ENCODE peak calls at places on chromosomes 11 and 22, in ten cellular contexts. One of them, this sample, is unnamed.

GRCh38 chr11:4495487-4495886 is 13.0 kb downstream of the OR52K1 start:
- DNase-seq in right cardiac atrium: no peak
- DNase-seq in stimulated activated naive CD4-positive, alpha-beta T cell: no peak
- DNase-seq in omental fat pad: no peak
- DNase-seq in foreskin fibroblast: peak; percentile 5
- DNase-seq in stimulated activated CD4-positive, alpha-beta T cell treated with anti-CD3 and anti-CD28 coated beads, Interleukin-4, amount 100 ng/mL, for 48 hours: no peak
- DNase-seq in PC-3: no peak
- DNase-seq in GM23248: peak; percentile 7
- DNase-seq in CD8-positive, alpha-beta T cell: no peak
- DNase-seq in choroid plexus epithelial cell: no peak
- DNase-seq in this sample: no peak

GRCh38 chr22:42343136-42343484 is 72.7 kb upstream of the TCF20 start:
- DNase-seq in right cardiac atrium: no peak
- DNase-seq in PC-3: no peak
- DNase-seq in choroid plexus epithelial cell: no peak
- DNase-seq in GM23248: no peak
- DNase-seq in omental fat pad: no peak
- DNase-seq in stimulated activated naive CD4-positive, alpha-beta T cell: no peak
- DNase-seq in stimulated activated CD4-positive, alpha-beta T cell treated with anti-CD3 and anti-CD28 coated beads, Interleukin-4, amount 100 ng/mL, for 48 hours: no peak
- DNase-seq in CD8-positive, alpha-beta T cell: no peak
- DNase-seq in foreskin fibroblast: no peak
- DNase-seq in this sample: no peak

GRCh38 chr11:1382429-1382828 is 7.3 kb upstream of the BRSK2 start:
- DNase-seq in omental fat pad: no peak
- DNase-seq in foreskin fibroblast: no peak
- DNase-seq in PC-3: no peak
- DNase-seq in stimulated activated naive CD4-positive, alpha-beta T cell: no peak
- DNase-seq in right cardiac atrium: peak; percentile 67
- DNase-seq in CD8-positive, alpha-beta T cell: no peak
- DNase-seq in GM23248: no peak
- DNase-seq in choroid plexus epithelial cell: no peak
- DNase-seq in stimulated activated CD4-positive, alpha-beta T cell treated with anti-CD3 and anti-CD28 coated beads, Interleukin-4, amount 100 ng/mL, for 48 hours: no peak
- DNase-seq in this sample: no peak

GRCh38 chr11:103537904-103538502 is 428.8 kb downstream of the DYNC2H1 start:
- DNase-seq in stimulated activated naive CD4-positive, alpha-beta T cell: no peak
- DNase-seq in PC-3: peak; percentile 80
- DNase-seq in choroid plexus epithelial cell: peak; percentile 79
- DNase-seq in omental fat pad: no peak
- DNase-seq in right cardiac atrium: no peak
- DNase-seq in stimulated activated CD4-positive, alpha-beta T cell treated with anti-CD3 and anti-CD28 coated beads, Interleukin-4, amount 100 ng/mL, for 48 hours: no peak
- DNase-seq in foreskin fibroblast: peak; percentile 78
- DNase-seq in GM23248: peak; percentile 65
- DNase-seq in CD8-positive, alpha-beta T cell: no peak
- DNase-seq in this sample: no peak

GRCh38 chr11:830295-831131 is 2.2 kb upstream of the CD151 start:
- DNase-seq in choroid plexus epithelial cell: peak; percentile 78
- DNase-seq in omental fat pad: no peak
- DNase-seq in foreskin fibroblast: peak; percentile 88
- DNase-seq in stimulated activated naive CD4-positive, alpha-beta T cell: no peak
- DNase-seq in CD8-positive, alpha-beta T cell: peak; percentile 49
- DNase-seq in right cardiac atrium: peak; percentile 92
- DNase-seq in GM23248: peak; percentile 85
- DNase-seq in stimulated activated CD4-positive, alpha-beta T cell treated with anti-CD3 and anti-CD28 coated beads, Interleukin-4, amount 100 ng/mL, for 48 hours: peak; percentile 42
- DNase-seq in PC-3: no peak
- DNase-seq in this sample: no peak

GRCh38 chr11:111540114-111540920 is at the start of gene LAYN:
- DNase-seq in CD8-positive, alpha-beta T cell: peak; percentile 27
- DNase-seq in stimulated activated naive CD4-positive, alpha-beta T cell: no peak
- DNase-seq in choroid plexus epithelial cell: no peak
- DNase-seq in stimulated activated CD4-positive, alpha-beta T cell treated with anti-CD3 and anti-CD28 coated beads, Interleukin-4, amount 100 ng/mL, for 48 hours: no peak
- DNase-seq in PC-3: no peak
- DNase-seq in GM23248: peak; percentile 89
- DNase-seq in omental fat pad: no peak
- DNase-seq in right cardiac atrium: peak; percentile 83
- DNase-seq in foreskin fibroblast: peak; percentile 88
- DNase-seq in this sample: no peak

GRCh38 chr11:33701831-33702230 is 1.2 kb upstream of the C11orf91 start:
- DNase-seq in PC-3: peak; percentile 86
- DNase-seq in stimulated activated CD4-positive, alpha-beta T cell treated with anti-CD3 and anti-CD28 coated beads, Interleukin-4, amount 100 ng/mL, for 48 hours: no peak
- DNase-seq in omental fat pad: no peak
- DNase-seq in GM23248: peak; percentile 93
- DNase-seq in right cardiac atrium: no peak
- DNase-seq in CD8-positive, alpha-beta T cell: no peak
- DNase-seq in foreskin fibroblast: peak; percentile 88
- DNase-seq in choroid plexus epithelial cell: peak; percentile 84
- DNase-seq in stimulated activated naive CD4-positive, alpha-beta T cell: no peak
- DNase-seq in this sample: no peak

GRCh38 chr11:122578168-122578825 is 77.2 kb upstream of the UBASH3B start:
- DNase-seq in foreskin fibroblast: peak; percentile 17
- DNase-seq in CD8-positive, alpha-beta T cell: no peak
- DNase-seq in omental fat pad: no peak
- DNase-seq in choroid plexus epithelial cell: peak; percentile 22
- DNase-seq in stimulated activated naive CD4-positive, alpha-beta T cell: no peak
- DNase-seq in stimulated activated CD4-positive, alpha-beta T cell treated with anti-CD3 and anti-CD28 coated beads, Interleukin-4, amount 100 ng/mL, for 48 hours: no peak
- DNase-seq in GM23248: peak; percentile 30
- DNase-seq in right cardiac atrium: no peak
- DNase-seq in PC-3: peak; percentile 25
- DNase-seq in this sample: no peak

GRCh38 chr11:133011604-133012003 is 520.7 kb downstream of the OPCML start:
- DNase-seq in GM23248: no peak
- DNase-seq in CD8-positive, alpha-beta T cell: no peak
- DNase-seq in right cardiac atrium: no peak
- DNase-seq in stimulated activated naive CD4-positive, alpha-beta T cell: no peak
- DNase-seq in foreskin fibroblast: no peak
- DNase-seq in choroid plexus epithelial cell: no peak
- DNase-seq in PC-3: no peak
- DNase-seq in stimulated activated CD4-positive, alpha-beta T cell treated with anti-CD3 and anti-CD28 coated beads, Interleukin-4, amount 100 ng/mL, for 48 hours: no peak
- DNase-seq in omental fat pad: no peak
- DNase-seq in this sample: no peak

GRCh38 chr11:20564811-20565210 is 34.6 kb upstream of the SLC6A5 start:
- DNase-seq in GM23248: no peak
- DNase-seq in stimulated activated naive CD4-positive, alpha-beta T cell: no peak
- DNase-seq in PC-3: no peak
- DNase-seq in CD8-positive, alpha-beta T cell: no peak
- DNase-seq in omental fat pad: no peak
- DNase-seq in stimulated activated CD4-positive, alpha-beta T cell treated with anti-CD3 and anti-CD28 coated beads, Interleukin-4, amount 100 ng/mL, for 48 hours: no peak
- DNase-seq in foreskin fibroblast: no peak
- DNase-seq in choroid plexus epithelial cell: no peak
- DNase-seq in right cardiac atrium: no peak
- DNase-seq in this sample: no peak

GRCh38 chr11:18696638-18697225 is 1.8 kb upstream of the TMEM86A start:
- DNase-seq in CD8-positive, alpha-beta T cell: no peak
- DNase-seq in PC-3: peak; percentile 22
- DNase-seq in foreskin fibroblast: peak; percentile 57
- DNase-seq in stimulated activated CD4-positive, alpha-beta T cell treated with anti-CD3 and anti-CD28 coated beads, Interleukin-4, amount 100 ng/mL, for 48 hours: no peak
- DNase-seq in stimulated activated naive CD4-positive, alpha-beta T cell: no peak
- DNase-seq in omental fat pad: no peak
- DNase-seq in GM23248: peak; percentile 63
- DNase-seq in right cardiac atrium: no peak
- DNase-seq in choroid plexus epithelial cell: peak; percentile 54
- DNase-seq in this sample: no peak

GRCh38 chr22:48743601-48744282 is 1083.9 kb downstream of the BRD1 start:
- DNase-seq in choroid plexus epithelial cell: no peak
- DNase-seq in GM23248: no peak
- DNase-seq in PC-3: no peak
- DNase-seq in stimulated activated naive CD4-positive, alpha-beta T cell: no peak
- DNase-seq in stimulated activated CD4-positive, alpha-beta T cell treated with anti-CD3 and anti-CD28 coated beads, Interleukin-4, amount 100 ng/mL, for 48 hours: no peak
- DNase-seq in right cardiac atrium: no peak
- DNase-seq in omental fat pad: no peak
- DNase-seq in foreskin fibroblast: no peak
- DNase-seq in CD8-positive, alpha-beta T cell: no peak
- DNase-seq in this sample: no peak

GRCh38 chr22:40434101-40434500 is 63.7 kb downstream of the SGSM3 start:
- DNase-seq in GM23248: peak; percentile 57
- DNase-seq in stimulated activated CD4-positive, alpha-beta T cell treated with anti-CD3 and anti-CD28 coated beads, Interleukin-4, amount 100 ng/mL, for 48 hours: no peak
- DNase-seq in stimulated activated naive CD4-positive, alpha-beta T cell: no peak
- DNase-seq in foreskin fibroblast: no peak
- DNase-seq in CD8-positive, alpha-beta T cell: no peak
- DNase-seq in right cardiac atrium: no peak
- DNase-seq in PC-3: no peak
- DNase-seq in choroid plexus epithelial cell: peak; percentile 27
- DNase-seq in omental fat pad: no peak
- DNase-seq in this sample: no peak

GRCh38 chr11:15816270-15816871 is 540.0 kb downstream of the SOX6 start:
- DNase-seq in foreskin fibroblast: peak; percentile 53
- DNase-seq in PC-3: peak; percentile 15
- DNase-seq in right cardiac atrium: no peak
- DNase-seq in CD8-positive, alpha-beta T cell: no peak
- DNase-seq in stimulated activated naive CD4-positive, alpha-beta T cell: no peak
- DNase-seq in GM23248: peak; percentile 74
- DNase-seq in choroid plexus epithelial cell: peak; percentile 95
- DNase-seq in omental fat pad: no peak
- DNase-seq in stimulated activated CD4-positive, alpha-beta T cell treated with anti-CD3 and anti-CD28 coated beads, Interleukin-4, amount 100 ng/mL, for 48 hours: no peak
- DNase-seq in this sample: no peak

GRCh38 chr11:96337541-96338530 is 5.2 kb downstream of the MAML2 start:
- DNase-seq in choroid plexus epithelial cell: peak; percentile 75
- DNase-seq in foreskin fibroblast: peak; percentile 65
- DNase-seq in GM23248: peak; percentile 73
- DNase-seq in omental fat pad: no peak
- DNase-seq in PC-3: no peak
- DNase-seq in CD8-positive, alpha-beta T cell: no peak
- DNase-seq in right cardiac atrium: peak; percentile 59
- DNase-seq in stimulated activated CD4-positive, alpha-beta T cell treated with anti-CD3 and anti-CD28 coated beads, Interleukin-4, amount 100 ng/mL, for 48 hours: peak; percentile 48
- DNase-seq in stimulated activated naive CD4-positive, alpha-beta T cell: peak; percentile 8
- DNase-seq in this sample: no peak

This sample was measured in suprapubic skin.